ENCODE peak calls at places on chromosomes 4 and X, in ten cellular contexts. N is GM12891, D is uterus, Z is erythroblast, Q is lower leg skin, V is heart left ventricle, O is IMR-90, L is breast epithelium, A is GM12892, X is HepG2. E is an unnamed sample.

GRCh38 chr4:79241846-79242245 is 84.0 kb downstream of the NAA11 start:
- DNase-seq in N (no peak), D (no peak), Z (no peak), Q (no peak), V (peak; percentile 9), O (peak; percentile 49), L (no peak), A (no peak), X (no peak), E (no peak)

GRCh38 chr4:189825466-189825865 is 115.2 kb upstream of the FRG1 start:
- DNase-seq in N (no peak), D (no peak), Z (no peak), Q (no peak), V (no peak), O (no peak), L (no peak), A (no peak), X (no peak), E (no peak)

GRCh38 chr4:1644906-1645657 is 39.0 kb downstream of the FAM53A start:
- DNase-seq in N (no peak), D (peak; percentile 28), Z (no peak), Q (no peak), V (peak; percentile 74), O (no peak), L (no peak), A (no peak), X (no peak), E (no peak)

GRCh38 chr4:67750691-67751090 is 3.5 kb downstream of the GNRHR start:
- DNase-seq in N (no peak), D (no peak), Z (no peak), Q (no peak), V (no peak), O (no peak), L (no peak), A (no peak), X (no peak), E (no peak)

GRCh38 chr4:54840992-54841768 is 183.4 kb downstream of the KIT start:
- DNase-seq in N (no peak), D (no peak), Z (peak; percentile 15), Q (no peak), V (no peak), O (peak; percentile 2), L (no peak), A (no peak), X (no peak), E (peak; percentile 0)

GRCh38 chr4:112509243-112510190 is 6.5 kb downstream of the NEUROG2 start:
- DNase-seq in N (no peak), D (no peak), Z (no peak), Q (no peak), V (no peak), O (peak; percentile 20), L (no peak), A (no peak), X (no peak), E (no peak)

GRCh38 chrX:42530027-42530426 is 247.9 kb downstream of the PPP1R2C start:
- DNase-seq in N (no peak), D (no peak), Z (no peak), Q (no peak), V (no peak), O (peak; percentile 28), L (no peak), A (no peak), X (no peak), E (no peak)

GRCh38 chr4:168691621-168692376 is 194.9 kb downstream of the PALLD start:
- DNase-seq in N (no peak), D (peak; percentile 78), Z (no peak), Q (no peak), V (no peak), O (no peak), L (no peak), A (no peak), X (no peak), E (no peak)

GRCh38 chr4:80614319-80614718 is 278.8 kb downstream of the CFAP299 start:
- DNase-seq in N (no peak), D (no peak), Z (no peak), Q (no peak), V (no peak), O (no peak), L (no peak), A (no peak), X (no peak), E (no peak)

GRCh38 chr4:92184566-92184965 is 119.2 kb upstream of the GRID2 start:
- DNase-seq in N (no peak), D (no peak), Z (no peak), Q (no peak), V (no peak), O (peak; percentile 24), L (no peak), A (no peak), X (no peak), E (no peak)

GRCh38 chr4:23365086-23365485 is 524.8 kb downstream of the PPARGC1A start:
- DNase-seq in N (no peak), D (no peak), Z (no peak), Q (no peak), V (peak; percentile 23), O (no peak), L (no peak), A (no peak), X (no peak), E (no peak)

GRCh38 chr4:141636771-141637460 is 533 bp downstream of the IL15 start:
- DNase-seq in N (peak; percentile 32), D (peak; percentile 29), Z (peak; percentile 51), Q (no peak), V (peak; percentile 48), O (peak; percentile 64), L (no peak), A (peak; percentile 33), X (no peak), E (peak; percentile 20)

GRCh38 chrX:124401696-124402095 is 55.3 kb downstream of the SH2D1A start:
- DNase-seq in N (no peak), D (no peak), Z (no peak), Q (no peak), V (no peak), O (no peak), L (no peak), A (no peak), X (no peak), E (no peak)

GRCh38 chr4:124806403-124806802 is 93.9 kb upstream of the ANKRD50 start:
- DNase-seq in N (no peak), D (no peak), Z (no peak), Q (no peak), V (no peak), O (peak; percentile 63), L (no peak), A (no peak), X (no peak), E (no peak)

GRCh38 chrX:13215729-13216128 is 104.1 kb downstream of the ATXN3L start:
- DNase-seq in N (no peak), D (no peak), Z (no peak), Q (no peak), V (no peak), O (peak; percentile 70), L (no peak), A (no peak), X (no peak), E (no peak)

GRCh38 chr4:106355193-106355592 is 13.4 kb downstream of the GIMD1 start:
- DNase-seq in N (no peak), D (no peak), Z (no peak), Q (no peak), V (no peak), O (no peak), L (no peak), A (no peak), X (no peak), E (no peak)

DNA sequence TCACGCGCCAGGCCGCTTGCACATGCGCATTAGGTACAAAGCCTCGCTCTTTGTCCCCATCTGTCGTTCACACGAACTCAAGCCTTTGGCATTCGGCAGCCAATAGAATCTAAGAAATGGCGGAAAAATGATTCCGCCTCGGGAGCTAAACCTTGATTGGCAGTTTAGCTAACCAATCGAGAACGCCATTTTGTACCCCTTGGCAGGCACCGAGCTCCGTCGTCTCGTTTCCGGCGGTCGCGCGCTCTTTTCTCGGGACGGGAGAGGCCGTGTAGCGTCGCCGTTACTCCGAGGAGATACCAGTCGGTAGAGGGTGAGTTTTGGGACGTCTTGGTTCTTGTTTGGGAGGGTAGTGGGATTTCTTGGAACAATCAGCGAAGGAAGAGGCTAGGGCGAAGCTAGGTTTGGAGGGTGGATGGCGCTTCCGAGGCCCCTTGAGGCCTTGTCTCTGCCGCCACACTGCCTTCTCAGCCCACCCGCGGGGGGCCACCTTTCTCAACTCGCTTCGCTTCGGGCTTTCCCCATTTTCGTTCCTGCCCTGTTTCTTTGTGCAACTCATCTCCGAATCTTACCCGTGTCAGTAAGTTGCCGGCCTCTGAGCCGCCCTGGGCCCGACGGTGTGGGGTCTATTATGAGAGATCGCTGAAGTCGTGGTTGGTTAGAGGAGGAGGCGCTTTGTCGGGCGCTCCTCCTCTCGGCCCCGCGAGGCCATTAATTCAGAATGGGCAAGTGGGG is at the start of gene NONO:
- DNase-seq in N (peak; percentile 40), D (peak; percentile 93), Z (peak; percentile 99), Q (peak; percentile 95), V (peak; percentile 86), O (peak; percentile 99), L (peak; percentile 81), A (peak; percentile 52), X (peak; percentile 97), E (peak; percentile 79)
- TF ChIP-seq POLR2A in N (no peak), D (peak; percentile 65), Z (peak; percentile 86), Q (no peak), V (no peak), O (peak; percentile 89), L (peak; percentile 63), A (peak; percentile 79), X (peak; percentile 64), E (peak; percentile 58)

GRCh38 chr4:45423876-45424275 is 697.5 kb upstream of the GNPDA2 start:
- DNase-seq in N (no peak), D (no peak), Z (no peak), Q (no peak), V (no peak), O (no peak), L (no peak), A (no peak), X (no peak), E (no peak)
- TF ChIP-seq POLR2A in N (no peak), D (no peak), Z (no peak), Q (no peak), V (no peak), O (no peak), L (no peak), A (no peak), X (no peak), E (no peak)

GRCh38 chr4:76301068-76301774 is 5.3 kb upstream of the STBD1 start:
- DNase-seq in N (peak; percentile 63), D (no peak), Z (no peak), Q (no peak), V (no peak), O (peak; percentile 89), L (no peak), A (peak; percentile 55), X (peak; percentile 91), E (peak; percentile 32)
- TF ChIP-seq POLR2A in N (no peak), D (no peak), Z (no peak), Q (no peak), V (no peak), O (no peak), L (no peak), A (no peak), X (no peak), E (no peak)

DNA sequence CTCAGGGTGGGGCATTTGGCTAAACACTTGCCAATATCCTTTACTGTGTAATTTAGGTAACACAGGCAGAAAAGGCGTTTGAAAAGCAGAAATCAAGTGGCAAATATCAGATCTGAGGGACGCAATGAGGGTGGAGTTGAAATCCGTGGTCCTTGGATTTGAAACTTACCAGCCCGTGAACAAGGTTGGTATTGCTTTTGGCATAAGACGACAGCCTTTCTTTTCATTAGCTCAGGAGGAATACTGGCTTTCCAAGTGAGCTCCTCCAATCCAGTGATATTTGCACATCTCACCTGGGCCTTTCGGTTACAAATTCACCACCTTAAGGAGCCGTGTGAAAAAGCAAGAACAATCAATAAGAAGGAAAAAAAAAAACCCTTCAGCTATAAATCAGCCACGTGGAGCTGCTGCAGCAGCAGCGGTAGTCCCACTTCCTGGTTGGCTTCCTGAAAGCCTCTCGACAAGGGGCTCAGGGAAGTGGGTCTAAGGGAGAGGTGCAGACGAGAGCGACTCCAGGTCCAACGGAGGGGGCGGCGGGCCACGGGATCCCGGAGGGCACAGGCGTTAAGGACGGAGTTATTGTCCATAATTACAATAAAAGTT is 717 bp upstream of the GALNT7 start:
- DNase-seq in N (peak; percentile 12), D (no peak), Z (peak; percentile 43), Q (no peak), V (peak; percentile 28), O (peak; percentile 30), L (no peak), A (peak; percentile 25), X (no peak), E (no peak)
- TF ChIP-seq POLR2A in N (no peak), D (no peak), Z (no peak), Q (no peak), V (no peak), O (no peak), L (no peak), A (no peak), X (no peak), E (peak; percentile 41)

E was measured in H54.